ENCODE peak calls at places on chromosomes 5 and 9, in six cellular contexts. O, D, W, K, F and X are unnamed samples.

GRCh38 chr9:119736478-119737454 is 367.5 kb upstream of the BRINP1 start:
- DNase-seq in D (no peak), K (peak; percentile 83), F (no peak), O (no peak), W (no peak), X (peak; percentile 64)

GRCh38 chr9:6415266-6415665 is 2.3 kb downstream of the UHRF2 start:
- DNase-seq in D (no peak), K (no peak), O (no peak), F (no peak), W (no peak), X (no peak)

GRCh38 chr5:159510282-159510681 is 180.0 kb upstream of the IL12B start:
- DNase-seq in K (peak; percentile 94), O (peak; percentile 81), D (no peak), W (no peak), F (peak; percentile 88), X (no peak)

GRCh38 chr9:113160571-113160970 is 9.8 kb downstream of the SLC31A2 start:
- DNase-seq in D (no peak), O (no peak), W (no peak), F (no peak), K (no peak), X (no peak)

GRCh38 chr5:82107277-82107676 is 135.5 kb downstream of the ATG10 start:
- DNase-seq in K (no peak), D (no peak), O (no peak), F (no peak), W (peak; percentile 29), X (no peak)

GRCh38 chr9:76591256-76591950 is 132.4 kb downstream of the GCNT1 start:
- DNase-seq in W (no peak), F (no peak), D (no peak), O (no peak), K (no peak), X (no peak)

GRCh38 chr9:2127486-2127885 is 112.3 kb downstream of the SMARCA2 start:
- DNase-seq in O (no peak), K (no peak), F (peak; percentile 20), W (no peak), D (no peak), X (peak; percentile 6)

GRCh38 chr5:77852514-77853352 is 76.6 kb upstream of the TBCA start:
- DNase-seq in F (peak; percentile 69), W (no peak), D (no peak), K (peak; percentile 86), O (no peak), X (peak; percentile 87)

GRCh38 chr5:108459661-108460170 is 77.8 kb upstream of the FBXL17 start:
- DNase-seq in D (no peak), W (no peak), F (no peak), K (no peak), O (no peak), X (no peak)

GRCh38 chr9:3526903-3527652 is 1.3 kb upstream of the RFX3 start:
- DNase-seq in F (peak; percentile 5), K (no peak), W (peak; percentile 82), O (peak; percentile 62), D (no peak), X (no peak)

GRCh38 chr9:134386951-134387831 is 60.9 kb downstream of the RXRA start:
- DNase-seq in O (peak; percentile 86), F (no peak), W (no peak), D (no peak), K (no peak), X (no peak)

GRCh38 chr9:111148994-111149759 is 110.9 kb upstream of the LPAR1 start:
- DNase-seq in O (no peak), K (no peak), D (no peak), W (no peak), F (no peak), X (no peak)

GRCh38 chr5:96214442-96215197 is 218.4 kb downstream of the PCSK1 start:
- DNase-seq in K (no peak), D (no peak), O (no peak), W (no peak), F (no peak), X (peak; percentile 71)

GRCh38 chr5:139470821-139471300 is at the start of gene SMIM33:
- DNase-seq in K (no peak), O (no peak), F (no peak), D (peak; percentile 68), W (no peak), X (no peak)

GRCh38 chr9:4519604-4520003 is 29.3 kb downstream of the SLC1A1 start:
- DNase-seq in F (no peak), W (no peak), O (no peak), K (no peak), D (no peak), X (no peak)

GRCh38 chr9:98150164-98150563 is 31.1 kb upstream of the TRIM14 start:
- DNase-seq in O (peak; percentile 29), W (no peak), K (no peak), D (peak; percentile 33), F (no peak), X (no peak)

GRCh38 chr5:158856794-158857193 is 242.9 kb downstream of the EBF1 start:
- DNase-seq in O (no peak), D (no peak), K (no peak), W (no peak), F (no peak), X (no peak)

GRCh38 chr5:135216813-135217154 is 182.2 kb downstream of the MACROH2A1 start:
- DNase-seq in O (no peak), K (no peak), D (no peak), F (no peak), W (no peak), X (no peak)

GRCh38 chr9:72292184-72292787 is 72.7 kb downstream of the ZFAND5 start:
- DNase-seq in K (no peak), O (no peak), W (peak; percentile 38), D (no peak), F (peak; percentile 31), X (no peak)

GRCh38 chr5:176662371-176663333 is 15.4 kb downstream of the TSPAN17 start:
- DNase-seq in K (peak; percentile 63), F (no peak), W (no peak), D (no peak), O (no peak), X (no peak)

GRCh38 chr5:57448751-57449150 is 33.9 kb downstream of the ACTBL2 start:
- DNase-seq in W (no peak), F (no peak), O (no peak), D (no peak), K (no peak), X (no peak)

GRCh38 chr5:122500245-122501086 is 188.4 kb downstream of the SNCAIP start:
- DNase-seq in D (no peak), O (peak; percentile 74), W (peak; percentile 46), K (no peak), F (peak; percentile 73), X (no peak)

GRCh38 chr5:128237000-128237399 is 153.4 kb downstream of the SLC12A2 start:
- DNase-seq in K (no peak), O (no peak), W (no peak), F (no peak), D (no peak), X (no peak)

GRCh38 chr5:102049517-102049916 is 246.6 kb downstream of the SLCO4C1 start:
- DNase-seq in K (no peak), O (no peak), F (no peak), W (peak; percentile 56), D (no peak), X (no peak)

GRCh38 chr9:17319822-17320221 is 185.0 kb downstream of the CNTLN start:
- DNase-seq in W (no peak), O (no peak), K (no peak), D (no peak), F (no peak), X (no peak)

GRCh38 chr5:9207820-9208418 is 338.0 kb downstream of the SEMA5A start:
- DNase-seq in W (peak; percentile 52), D (no peak), F (no peak), O (no peak), K (no peak), X (no peak)

GRCh38 chr9:101119206-101119819 is 90.8 kb downstream of the PLPPR1 start:
- DNase-seq in W (peak; percentile 68), F (peak; percentile 29), K (no peak), O (no peak), D (peak; percentile 71), X (peak; percentile 3)

GRCh38 chr9:4550777-4551476 is 60.7 kb downstream of the SLC1A1 start:
- DNase-seq in W (no peak), O (no peak), D (no peak), K (no peak), F (no peak), X (no peak)

GRCh38 chr9:33816327-33817252 is at the start of gene UBE2R2:
- DNase-seq in D (peak; percentile 98), F (peak; percentile 83), K (peak; percentile 98), W (peak; percentile 92), O (peak; percentile 96), X (peak; percentile 66)

GRCh38 chr9:33820231-33820745 is 3.3 kb downstream of the UBE2R2 start:
- DNase-seq in W (no peak), F (no peak), O (no peak), K (no peak), D (no peak), X (no peak)

GRCh38 chr9:33818167-33818831 is 1.3 kb downstream of the UBE2R2 start:
- DNase-seq in W (no peak), O (peak; percentile 74), K (peak; percentile 85), D (no peak), F (no peak), X (no peak)

GRCh38 chr9:33817327-33818166 is 587 bp downstream of the UBE2R2 start:
- DNase-seq in F (peak; percentile 70), K (peak; percentile 90), D (peak; percentile 75), W (peak; percentile 50), O (peak; percentile 78), X (no peak)

GRCh38 chr9:33818832-33819500 is 2.0 kb downstream of the UBE2R2 start:
- DNase-seq in D (no peak), W (no peak), K (no peak), F (no peak), O (no peak), X (no peak)
- H3K4me3 ChIP-seq in D (peak overlapping the region; percentile 92), W (peak overlapping the region; percentile 98), K (peak overlapping the region; percentile 92), F (peak overlapping the region; percentile 89), O (peak overlapping the region; percentile 89), X (peak overlapping the region; percentile 88)

GRCh38 chr5:129905467-129906176 is 1.4 kb downstream of the CHSY3 start:
- DNase-seq in W (no peak), O (peak; percentile 65), K (peak; percentile 70), F (no peak), D (peak; percentile 48), X (no peak)
- H3K4me3 ChIP-seq in W (peak overlapping the region; percentile 84), O (peak overlapping the region; percentile 93), K (peak overlapping the region; percentile 44), F (peak overlapping the region; percentile 70), D (peak overlapping the region; percentile 38), X (peak overlapping the region; percentile 66)

DNA sequence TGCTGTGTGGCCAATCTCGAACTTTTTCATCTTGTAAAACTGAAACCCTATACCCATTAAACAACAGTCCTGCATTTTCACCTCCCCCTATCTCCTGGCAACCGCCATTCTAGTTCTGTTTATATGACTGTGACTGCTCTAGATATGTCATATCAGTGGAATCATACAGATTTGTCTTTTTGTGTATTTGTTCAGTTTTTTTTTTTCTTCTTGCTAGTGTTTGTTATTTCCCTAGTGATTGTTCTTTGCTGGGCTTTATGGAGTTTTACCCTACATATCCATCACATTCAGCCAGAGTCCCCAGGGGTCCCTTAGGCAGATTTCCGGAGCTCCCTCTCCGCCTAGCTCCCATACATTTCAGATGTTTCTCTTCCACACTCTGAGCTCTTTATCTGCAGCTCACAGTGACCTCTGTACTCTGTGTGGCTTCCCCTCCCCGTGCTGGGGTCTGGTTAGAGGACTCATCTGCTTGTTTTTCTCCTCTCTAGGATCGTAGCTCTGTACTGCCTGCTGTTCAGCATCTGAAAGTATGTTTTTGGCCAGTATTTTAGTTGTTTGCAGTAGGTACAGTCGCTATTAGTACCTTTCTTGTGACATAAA is 25.1 kb upstream of the CARTPT start:
- DNase-seq in K (no peak), D (no peak), W (no peak), F (peak; percentile 17), O (no peak), X (no peak)
- H3K4me3 ChIP-seq in K (no peak overlapping the region), D (no peak overlapping the region), W (no peak overlapping the region), F (no peak overlapping the region), O (no peak overlapping the region), X (no peak overlapping the region)

GRCh38 chr5:148827723-148828122 is 1.3 kb downstream of the ADRB2 start:
- DNase-seq in F (no peak), W (no peak), O (no peak), K (no peak), D (no peak), X (no peak)
- H3K4me3 ChIP-seq in F (no peak overlapping the region), W (peak overlapping the region; percentile 93), O (peak overlapping the region; percentile 58), K (peak overlapping the region; percentile 30), D (peak overlapping the region; percentile 5), X (peak overlapping the region; percentile 67)